ENCODE peak calls at places on chromosomes 4 and X, in seven cellular contexts. Q is HCT116, B is A549, S is IMR-90, V is HepG2, L is K562, M is H1. O is an unnamed sample.

GRCh38 chr4:147518846-147519767 is 38.2 kb downstream of the EDNRA start:
- DNase-seq in M (peak), L (peak), Q (peak), B (peak), V (peak), S (peak), O (peak)

GRCh38 chr4:79121875-79122358 is 182.7 kb upstream of the PAQR3 start:
- DNase-seq in B (no peak), M (no peak), L (no peak), V (no peak), S (no peak), Q (no peak), O (no peak)

GRCh38 chr4:65223601-65224000 is 446.7 kb downstream of the EPHA5 start:
- DNase-seq in S (no peak), B (no peak), Q (no peak), V (no peak), M (no peak), L (no peak), O (no peak)

GRCh38 chrX:121579016-121579760 is 531.8 kb downstream of the GLUD2 start:
- DNase-seq in V (peak), L (peak), B (peak), S (no peak), Q (peak), M (no peak), O (peak)

GRCh38 chr4:140755811-140756291 is 334 bp downstream of the TBC1D9 start:
- DNase-seq in B (peak), Q (no peak), L (no peak), M (peak), S (peak), V (no peak), O (no peak)

GRCh38 chr4:108813261-108813660 is 50.4 kb upstream of the ETNPPL start:
- DNase-seq in B (no peak), M (no peak), S (no peak), V (no peak), L (no peak), Q (no peak), O (no peak)

GRCh38 chr4:152289963-152290362 is 245.9 kb downstream of the FBXW7 start:
- DNase-seq in B (no peak), S (no peak), M (no peak), Q (no peak), L (no peak), V (no peak), O (no peak)

GRCh38 chr4:1779588-1780382 is 13.3 kb upstream of the FGFR3 start:
- DNase-seq in Q (no peak), M (no peak), S (no peak), L (no peak), B (no peak), V (peak), O (no peak)

GRCh38 chr4:165716472-165716871 is 156.6 kb upstream of the TLL1 start:
- DNase-seq in S (no peak), L (no peak), M (no peak), Q (no peak), V (no peak), B (no peak), O (no peak)

GRCh38 chr4:93319011-93319410 is 509.5 kb upstream of the ATOH1 start:
- DNase-seq in M (no peak), B (no peak), V (no peak), Q (no peak), L (no peak), S (no peak), O (no peak)

GRCh38 chr4:110245567-110245966 is 47.2 kb upstream of the ELOVL6 start:
- DNase-seq in L (no peak), B (no peak), Q (no peak), S (peak), M (no peak), V (no peak), O (no peak)

GRCh38 chr4:107950746-107951540 is 19.6 kb downstream of the CYP2U1 start:
- DNase-seq in V (no peak), M (no peak), L (no peak), B (no peak), S (peak), Q (no peak), O (no peak)

DNA sequence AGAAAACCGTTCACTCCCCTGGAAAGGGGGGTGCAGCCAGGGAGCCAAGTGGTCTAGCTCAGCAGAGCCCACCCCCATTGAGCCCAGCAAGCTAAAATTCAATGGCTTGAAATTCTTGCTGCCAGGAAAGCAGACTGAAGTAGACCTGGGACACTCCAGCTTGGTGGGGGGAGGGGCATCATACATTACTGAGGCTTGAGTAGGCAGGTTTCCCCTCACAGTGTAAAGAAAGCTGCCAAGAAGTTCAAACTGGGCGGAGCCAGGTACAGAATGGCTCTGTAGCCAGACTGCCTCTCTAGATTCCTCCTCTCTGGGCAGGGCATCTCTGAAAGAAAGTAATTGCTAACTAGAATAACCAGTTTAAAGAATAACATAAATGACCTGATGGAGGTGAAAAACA is 372.3 kb upstream of the F9 start:
- DNase-seq in V (no peak), L (no peak), B (no peak), Q (no peak), M (no peak), S (no peak), O (no peak)
- TF ChIP-seq CEBPB in V (no peak), L (no peak), B (no peak), Q (no peak), M (no peak), S (no peak), O (no peak)

DNA sequence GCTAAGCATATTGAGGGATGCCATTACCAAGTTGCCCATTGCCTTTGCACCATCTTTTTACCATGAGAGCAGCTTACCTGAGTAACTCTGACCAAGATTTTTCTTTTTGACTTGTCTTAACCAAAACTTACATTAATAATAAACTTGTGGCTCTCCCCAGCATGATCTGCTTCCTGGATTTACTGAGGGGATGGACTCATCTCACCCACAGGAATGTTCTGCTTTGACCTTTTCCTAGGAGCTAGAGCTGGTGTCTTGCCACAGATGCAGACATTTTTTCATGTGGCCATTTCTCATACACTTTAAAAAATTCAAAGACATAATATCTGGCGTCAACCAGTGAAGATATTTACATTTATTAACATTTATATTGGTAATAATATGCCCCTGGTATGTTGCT is 79.2 kb upstream of the EFHC2 start:
- DNase-seq in Q (no peak), B (no peak), S (no peak), M (no peak), V (no peak), L (no peak), O (no peak)
- TF ChIP-seq CEBPB in Q (no peak), B (no peak), S (no peak), M (no peak), V (no peak), L (no peak), O (no peak)

DNA sequence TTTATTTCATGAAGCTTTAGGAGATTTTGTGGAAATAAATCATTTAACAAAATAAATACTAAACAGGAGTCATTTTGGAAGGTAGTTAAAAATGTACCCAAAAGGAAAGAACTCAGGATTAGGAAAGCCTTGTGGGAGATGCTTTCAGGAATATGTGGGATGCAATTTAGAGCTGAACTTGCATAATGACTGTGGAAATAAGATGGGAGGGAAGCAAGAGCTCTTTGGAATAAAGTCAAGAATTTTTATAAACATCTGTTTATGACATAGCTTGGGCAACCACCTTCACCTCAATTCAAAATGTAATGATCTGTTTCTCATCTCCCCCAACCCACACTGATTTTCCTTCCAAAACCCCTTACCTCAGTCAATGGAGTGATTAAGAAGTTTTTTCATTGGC is 623.8 kb downstream of the FAT4 start:
- DNase-seq in V (no peak), B (no peak), Q (no peak), S (no peak), M (no peak), L (no peak), O (no peak)
- TF ChIP-seq CEBPB in V (no peak), B (no peak), Q (no peak), S (no peak), M (no peak), L (no peak), O (no peak)

GRCh38 chrX:119573222-119573621 is 1.1 kb upstream of the UBE2A start:
- DNase-seq in B (no peak), L (peak), Q (no peak), M (no peak), S (no peak), V (no peak), O (no peak)

GRCh38 chrX:119570351-119570835 is 4.0 kb upstream of the UBE2A start:
- DNase-seq in M (no peak), L (no peak), Q (no peak), B (no peak), V (no peak), S (no peak), O (no peak)

GRCh38 chrX:119574394-119575266 is at the start of gene UBE2A:
- DNase-seq in L (peak), S (peak), M (peak), V (peak), B (peak), Q (peak), O (peak)

GRCh38 chrX:119579414-119579813 is 5.1 kb downstream of the UBE2A start:
- DNase-seq in Q (no peak), M (no peak), S (no peak), B (no peak), V (no peak), L (no peak), O (no peak)

DNA sequence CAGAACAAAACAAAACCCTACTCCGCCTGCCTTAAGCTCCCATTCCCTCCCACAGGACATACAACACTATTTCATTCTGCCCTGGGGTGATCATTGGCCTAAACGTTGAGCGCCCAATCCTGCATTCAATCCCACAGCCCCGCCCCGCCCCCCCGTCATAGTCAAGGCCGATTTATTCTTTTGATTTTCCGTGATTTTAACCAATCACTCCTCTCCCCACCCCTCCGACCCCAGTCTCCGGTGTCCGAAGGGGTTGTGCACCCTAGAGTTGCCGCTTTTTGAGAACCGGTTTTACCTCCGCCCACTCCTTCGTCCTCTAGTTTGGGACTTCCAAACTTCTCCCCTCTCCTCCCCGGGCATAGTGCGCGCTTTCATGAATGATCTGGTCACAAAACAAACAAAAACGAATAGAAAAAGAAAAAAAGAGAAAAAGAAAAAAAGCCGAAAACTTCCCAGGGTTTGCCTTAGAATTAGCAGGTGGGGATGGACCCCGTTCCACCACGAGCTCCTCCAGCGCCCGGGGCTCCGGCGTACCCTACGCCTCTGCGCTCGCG is 446 bp upstream of the UBE2A start:
- DNase-seq in Q (peak), L (peak), B (peak), S (peak), M (no peak), V (peak), O (no peak)
- TF ChIP-seq CEBPB in Q (no peak), L (no peak), B (no peak), S (no peak), M (no peak), V (no peak), O (no peak)

GRCh38 chr4:189071241-189071640 is 869.4 kb upstream of the FRG1 start:
- DNase-seq in V (no peak), L (no peak), Q (no peak), M (no peak), S (no peak), B (no peak), O (no peak)
- TF ChIP-seq CEBPB in V (no peak), L (no peak), Q (no peak), M (no peak), S (no peak), B (no peak), O (no peak)